ENCODE peak calls at places on chromosome 21, in nine cellular contexts. N, H, S, B, C, T, J, Q and O are unnamed samples.

GRCh38 chr21:17436626-17437111 is 76.2 kb upstream of the CXADR start:
- DNase-seq in J (no peak), N (no peak), H (no peak), T (no peak), C (peak; percentile 51), B (no peak), S (no peak), Q (peak; percentile 27), O (peak; percentile 10)

GRCh38 chr21:34187935-34188334 is 114.6 kb downstream of the MRPS6 start:
- DNase-seq in H (no peak), N (no peak), T (no peak), J (peak; percentile 99), Q (no peak), C (no peak), B (no peak), S (no peak), O (no peak)

GRCh38 chr21:41029573-41029972 is 138.4 kb upstream of the BACE2 start:
- DNase-seq in Q (no peak), B (no peak), C (no peak), S (no peak), N (no peak), H (no peak), J (no peak), T (no peak), O (no peak)

GRCh38 chr21:33884361-33885157 is 31.0 kb downstream of the ATP5PO start:
- DNase-seq in S (no peak), J (peak; percentile 96), H (no peak), Q (no peak), N (no peak), B (no peak), C (no peak), T (no peak), O (no peak)

GRCh38 chr21:39209334-39209688 is 26.1 kb upstream of the PSMG1 start:
- DNase-seq in T (no peak), J (no peak), Q (no peak), C (no peak), B (no peak), N (no peak), S (no peak), H (no peak), O (no peak)

GRCh38 chr21:41670056-41670805 is 96.6 kb downstream of the RIPK4 start:
- DNase-seq in H (no peak), J (no peak), B (no peak), C (no peak), Q (no peak), N (no peak), S (no peak), T (no peak), O (no peak)

GRCh38 chr21:19553930-19554615 is 1150.5 kb upstream of the TMPRSS15 start:
- DNase-seq in N (no peak), J (no peak), Q (peak; percentile 1), S (no peak), C (peak; percentile 57), T (no peak), H (no peak), B (no peak), O (no peak)

GRCh38 chr21:33036430-33037162 is 10.9 kb downstream of the OLIG2 start:
- DNase-seq in J (peak; percentile 56), C (no peak), T (peak; percentile 8), H (peak; percentile 64), N (no peak), Q (no peak), B (no peak), S (no peak), O (peak; percentile 4)

GRCh38 chr21:30194701-30195299 is 21.1 kb downstream of the CLDN8 start:
- DNase-seq in B (no peak), C (peak; percentile 74), H (no peak), N (no peak), J (peak; percentile 6), S (no peak), T (no peak), Q (peak; percentile 64), O (peak; percentile 29)

GRCh38 chr21:29232601-29233541 is 65.9 kb upstream of the BACH1 start:
- DNase-seq in N (no peak), C (no peak), B (no peak), J (peak; percentile 70), T (no peak), Q (no peak), S (no peak), H (no peak), O (no peak)

GRCh38 chr21:42566524-42567180 is 53.0 kb downstream of the SLC37A1 start:
- DNase-seq in B (no peak), H (peak; percentile 44), C (no peak), T (no peak), N (no peak), Q (no peak), S (peak; percentile 12), J (no peak), O (no peak)

GRCh38 chr21:19981938-19982337 is 1016.3 kb upstream of the NCAM2 start:
- DNase-seq in N (no peak), B (no peak), S (no peak), T (no peak), J (no peak), H (no peak), Q (no peak), C (no peak), O (no peak)

GRCh38 chr21:26127918-26128317 is 42.7 kb downstream of the APP start:
- DNase-seq in S (no peak), T (no peak), N (no peak), Q (no peak), B (no peak), J (peak; percentile 54), C (no peak), H (no peak), O (peak; percentile 32)

GRCh38 chr21:26126168-26126553 is 44.4 kb downstream of the APP start:
- DNase-seq in J (no peak), N (no peak), T (no peak), B (no peak), C (no peak), H (no peak), S (no peak), Q (no peak), O (no peak)

GRCh38 chr21:26124896-26125295 is 45.7 kb downstream of the APP start:
- DNase-seq in S (no peak), Q (peak; percentile 50), H (no peak), B (no peak), J (no peak), N (no peak), C (no peak), T (no peak), O (peak; percentile 45)

GRCh38 chr21:26125433-26126167 is 45.0 kb downstream of the APP start:
- DNase-seq in J (no peak), C (no peak), S (no peak), T (no peak), Q (no peak), B (no peak), N (no peak), H (no peak), O (no peak)

GRCh38 chr21:26127073-26127814 is 43.3 kb downstream of the APP start:
- DNase-seq in B (no peak), T (no peak), C (no peak), N (no peak), Q (no peak), J (no peak), H (no peak), S (no peak), O (peak; percentile 60)
- H3K4me3 ChIP-seq in B (no peak overlapping the region), T (no peak overlapping the region), C (no peak overlapping the region), N (no peak overlapping the region), Q (no peak overlapping the region), J (no peak overlapping the region), H (no peak overlapping the region), S (no peak overlapping the region), O (no peak overlapping the region)

DNA sequence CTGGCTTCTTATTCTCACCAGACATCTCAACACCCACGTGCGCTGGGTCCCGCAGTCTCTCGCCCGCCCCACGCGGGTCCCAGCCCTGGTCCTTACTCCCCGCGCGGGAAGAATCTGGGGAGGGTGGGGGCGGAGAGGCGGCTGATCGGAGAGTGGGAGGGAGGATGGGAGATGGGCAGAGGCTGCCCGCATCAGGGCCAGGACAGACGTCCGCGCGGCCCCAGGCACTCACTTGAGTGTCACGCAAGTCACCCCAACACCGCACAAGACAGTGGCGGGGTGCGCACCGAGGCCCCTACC is 6.1 kb upstream of the SIM2 start:
- DNase-seq in J (no peak), H (no peak), Q (no peak), S (no peak), B (no peak), T (no peak), C (no peak), N (no peak), O (no peak)
- H3K4me3 ChIP-seq in J (no peak overlapping the region), H (no peak overlapping the region), Q (no peak overlapping the region), S (no peak overlapping the region), B (no peak overlapping the region), T (no peak overlapping the region), C (peak overlapping the region; percentile 28), N (peak overlapping the region; percentile 73), O (no peak overlapping the region)

GRCh38 chr21:45404726-45405270 is at the start of gene COL18A1:
- DNase-seq in B (no peak), Q (peak; percentile 82), T (no peak), N (no peak), J (no peak), C (peak; percentile 90), H (peak; percentile 72), S (no peak), O (no peak)

GRCh38 chr21:45405271-45405818 is 380 bp downstream of the COL18A1 start:
- DNase-seq in S (no peak), T (no peak), C (peak; percentile 57), Q (peak; percentile 42), H (peak; percentile 72), N (no peak), J (no peak), B (no peak), O (no peak)

GRCh38 chr21:45401916-45402900 is 2.8 kb upstream of the COL18A1 start:
- DNase-seq in Q (no peak), J (no peak), T (no peak), C (no peak), B (no peak), N (no peak), S (no peak), H (peak; percentile 49), O (no peak)

GRCh38 chr21:45403133-45403824 is 1.7 kb upstream of the COL18A1 start:
- DNase-seq in Q (no peak), S (no peak), H (peak; percentile 48), T (no peak), J (no peak), B (no peak), C (no peak), N (no peak), O (no peak)

GRCh38 chr21:45403825-45404725 is 890 bp upstream of the COL18A1 start:
- DNase-seq in H (peak; percentile 55), S (no peak), B (no peak), Q (peak; percentile 48), C (peak; percentile 52), J (peak; percentile 27), N (no peak), T (no peak), O (no peak)
- H3K4me3 ChIP-seq in H (peak overlapping the region; percentile 33), S (peak overlapping the region; percentile 64), B (peak overlapping the region; percentile 13), Q (peak overlapping the region; percentile 31), C (peak overlapping the region; percentile 70), J (peak overlapping the region; percentile 31), N (peak overlapping the region; percentile 53), T (peak overlapping the region; percentile 30), O (peak overlapping the region; percentile 17)

DNA sequence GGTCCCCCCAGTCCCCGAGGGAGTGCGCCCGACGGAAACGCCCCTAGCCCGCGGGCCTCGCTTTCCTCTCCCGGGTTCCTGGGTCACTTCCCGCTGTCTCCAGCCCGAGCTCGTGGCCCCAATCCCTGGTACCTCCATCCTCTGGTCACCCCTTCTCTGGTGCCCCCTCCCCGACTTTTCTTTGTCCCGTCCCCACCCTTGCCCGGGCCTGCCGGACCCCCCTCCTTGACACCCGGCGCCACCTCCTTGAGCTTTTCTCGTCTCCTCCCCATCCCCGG is 320 bp upstream of the RIPPLY3 start:
- DNase-seq in S (no peak), T (no peak), J (no peak), N (no peak), Q (no peak), H (no peak), C (no peak), B (no peak), O (no peak)
- H3K4me3 ChIP-seq in S (peak overlapping the region; percentile 55), T (peak overlapping the region; percentile 58), J (peak overlapping the region; percentile 34), N (peak overlapping the region; percentile 41), Q (peak overlapping the region; percentile 47), H (peak overlapping the region; percentile 29), C (peak overlapping the region; percentile 68), B (no peak overlapping the region), O (peak overlapping the region; percentile 25)